ENCODE peak calls at places on chromosomes 4 and X, in four cellular contexts. One of them, this sample, is unnamed. For H3K4me1, the result is how much of the 10 kb centered on the place peaks cover.

GRCh38 chr4:24477919-24478318 is 106.4 kb downstream of the DHX15 start:
- DNase-seq in upper lobe of left lung: no peak
- DNase-seq in left lung: no peak
- DNase-seq in cardiac muscle cell: peak
- DNase-seq in this sample: no peak

GRCh38 chrX:103585421-103586313 is at the start of gene TCEAL4:
- DNase-seq in upper lobe of left lung: peak
- DNase-seq in left lung: peak
- DNase-seq in cardiac muscle cell: peak
- DNase-seq in this sample: no peak

GRCh38 chr4:177728361-177729152 is 286.3 kb upstream of the AGA start:
- DNase-seq in upper lobe of left lung: no peak
- DNase-seq in left lung: peak
- DNase-seq in cardiac muscle cell: no peak
- DNase-seq in this sample: peak

GRCh38 chr4:52942936-52943335 is 80.8 kb downstream of the RASL11B start:
- DNase-seq in upper lobe of left lung: no peak
- DNase-seq in left lung: no peak
- DNase-seq in cardiac muscle cell: no peak
- DNase-seq in this sample: no peak

GRCh38 chr4:69099910-69100309 is 3.6 kb downstream of the UGT2B7 start:
- DNase-seq in upper lobe of left lung: no peak
- DNase-seq in left lung: no peak
- DNase-seq in cardiac muscle cell: no peak
- DNase-seq in this sample: no peak

GRCh38 chr4:130183096-130183495 is 1087.1 kb downstream of the C4orf33 start:
- DNase-seq in upper lobe of left lung: no peak
- DNase-seq in left lung: no peak
- DNase-seq in cardiac muscle cell: no peak
- DNase-seq in this sample: no peak

GRCh38 chr4:172698256-172698655 is 470.4 kb upstream of the GALNT7 start:
- DNase-seq in upper lobe of left lung: no peak
- DNase-seq in left lung: no peak
- DNase-seq in cardiac muscle cell: no peak
- DNase-seq in this sample: no peak

GRCh38 chrX:115689931-115690330 is 129.0 kb downstream of the PLS3 start:
- DNase-seq in upper lobe of left lung: no peak
- DNase-seq in left lung: no peak
- DNase-seq in cardiac muscle cell: no peak
- DNase-seq in this sample: no peak

GRCh38 chrX:15751160-15751819 is 13.2 kb downstream of the CA5B start:
- DNase-seq in upper lobe of left lung: no peak
- DNase-seq in left lung: no peak
- DNase-seq in cardiac muscle cell: no peak
- DNase-seq in this sample: no peak

GRCh38 chr4:73674451-73674919 is 54.2 kb upstream of the RASSF6 start:
- DNase-seq in upper lobe of left lung: no peak
- DNase-seq in left lung: no peak
- DNase-seq in cardiac muscle cell: no peak
- DNase-seq in this sample: peak

GRCh38 chr4:46432923-46433322 is 43.0 kb upstream of the GABRA2 start:
- DNase-seq in upper lobe of left lung: no peak
- DNase-seq in left lung: no peak
- DNase-seq in cardiac muscle cell: no peak
- DNase-seq in this sample: no peak

GRCh38 chr4:156837625-156838345 is 133.8 kb downstream of the PDGFC start:
- DNase-seq in upper lobe of left lung: no peak
- DNase-seq in left lung: no peak
- DNase-seq in cardiac muscle cell: no peak
- DNase-seq in this sample: no peak

GRCh38 chr4:49032440-49033161 is 46.5 kb downstream of the CWH43 start:
- DNase-seq in upper lobe of left lung: no peak
- DNase-seq in left lung: no peak
- DNase-seq in cardiac muscle cell: no peak
- DNase-seq in this sample: no peak

GRCh38 chr4:188107931-188108843 is 1.2 kb downstream of the TRIML2 start:
- DNase-seq in upper lobe of left lung: no peak
- DNase-seq in left lung: no peak
- DNase-seq in cardiac muscle cell: no peak
- DNase-seq in this sample: no peak

GRCh38 chr4:177487977-177488376 is 45.7 kb upstream of the AGA start:
- DNase-seq in upper lobe of left lung: no peak
- DNase-seq in left lung: no peak
- DNase-seq in cardiac muscle cell: no peak
- DNase-seq in this sample: no peak

GRCh38 chrX:13223868-13224555 is 95.8 kb downstream of the ATXN3L start:
- DNase-seq in upper lobe of left lung: no peak
- DNase-seq in left lung: no peak
- DNase-seq in cardiac muscle cell: no peak
- DNase-seq in this sample: peak

GRCh38 chrX:32483534-32484136 is 727.7 kb downstream of the DMD start:
- DNase-seq in upper lobe of left lung: no peak
- DNase-seq in left lung: no peak
- DNase-seq in cardiac muscle cell: peak
- DNase-seq in this sample: no peak

GRCh38 chr4:87758278-87758677 is 41.1 kb upstream of the IBSP start:
- DNase-seq in upper lobe of left lung: no peak
- DNase-seq in left lung: no peak
- DNase-seq in cardiac muscle cell: no peak
- DNase-seq in this sample: no peak

GRCh38 chr4:11650801-11651596 is 222.3 kb upstream of the HS3ST1 start:
- DNase-seq in upper lobe of left lung: no peak
- DNase-seq in left lung: no peak
- DNase-seq in cardiac muscle cell: no peak
- DNase-seq in this sample: no peak

GRCh38 chr4:172818901-172819300 is 349.7 kb upstream of the GALNT7 start:
- DNase-seq in upper lobe of left lung: no peak
- DNase-seq in left lung: no peak
- DNase-seq in cardiac muscle cell: no peak
- DNase-seq in this sample: no peak

GRCh38 chr4:109977854-109978501 is 65.3 kb downstream of the EGF start:
- DNase-seq in upper lobe of left lung: no peak
- DNase-seq in left lung: no peak
- DNase-seq in cardiac muscle cell: peak
- DNase-seq in this sample: no peak

GRCh38 chrX:129760155-129760554 is 19.6 kb upstream of the SASH3 start:
- DNase-seq in upper lobe of left lung: no peak
- DNase-seq in left lung: no peak
- DNase-seq in cardiac muscle cell: no peak
- DNase-seq in this sample: no peak

GRCh38 chr4:144732584-144733130 is 86.7 kb downstream of the HHIP start:
- DNase-seq in upper lobe of left lung: no peak
- DNase-seq in left lung: no peak
- DNase-seq in cardiac muscle cell: no peak
- DNase-seq in this sample: no peak

GRCh38 chrX:77597090-77597489 is 149.9 kb downstream of the FGF16 start:
- DNase-seq in upper lobe of left lung: no peak
- DNase-seq in left lung: no peak
- DNase-seq in cardiac muscle cell: peak
- DNase-seq in this sample: no peak

GRCh38 chr4:150310159-150310895 is 232.1 kb downstream of the DCLK2 start:
- DNase-seq in upper lobe of left lung: no peak
- DNase-seq in left lung: no peak
- DNase-seq in cardiac muscle cell: peak
- DNase-seq in this sample: no peak

GRCh38 chr4:140098481-140099132 is 55.4 kb downstream of the MAML3 start:
- DNase-seq in upper lobe of left lung: no peak
- DNase-seq in left lung: no peak
- DNase-seq in cardiac muscle cell: no peak
- DNase-seq in this sample: no peak

GRCh38 chr4:140097572-140097971 is 56.4 kb downstream of the MAML3 start:
- DNase-seq in upper lobe of left lung: no peak
- DNase-seq in left lung: no peak
- DNase-seq in cardiac muscle cell: no peak
- DNase-seq in this sample: no peak

GRCh38 chr4:140096483-140096861 is 57.5 kb downstream of the MAML3 start:
- DNase-seq in upper lobe of left lung: no peak
- DNase-seq in left lung: no peak
- DNase-seq in cardiac muscle cell: no peak
- DNase-seq in this sample: no peak

GRCh38 chr4:140095694-140096482 is 58.1 kb downstream of the MAML3 start:
- DNase-seq in upper lobe of left lung: peak
- DNase-seq in left lung: no peak
- DNase-seq in cardiac muscle cell: peak
- DNase-seq in this sample: peak

DNA sequence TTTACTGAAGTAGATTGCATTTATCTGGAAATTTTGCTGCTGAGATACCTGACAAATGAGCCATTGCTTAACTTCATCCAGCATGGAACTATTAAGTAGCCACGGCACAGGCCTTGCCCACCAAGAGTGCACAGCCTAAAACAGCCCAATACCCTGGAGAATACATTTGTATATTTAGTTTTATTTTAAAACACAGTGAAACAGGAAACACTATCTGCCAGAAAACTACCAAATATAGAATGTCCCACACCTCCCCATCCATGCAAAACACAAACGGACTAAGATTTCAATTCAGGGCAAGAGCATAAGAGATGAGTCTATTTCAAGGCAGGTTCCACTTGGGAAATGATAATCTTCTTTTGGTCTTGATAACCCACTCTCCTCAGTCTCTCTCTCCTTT is 57.1 kb downstream of the MAML3 start:
- DNase-seq in upper lobe of left lung: no peak
- DNase-seq in left lung: no peak
- DNase-seq in cardiac muscle cell: no peak
- DNase-seq in this sample: no peak
- H3K4me1 ChIP-seq in upper lobe of left lung: half or more
- H3K4me1 ChIP-seq in left lung: half or more
- H3K4me1 ChIP-seq in cardiac muscle cell: half or more
- H3K4me1 ChIP-seq in this sample: under half

GRCh38 chr4:127251423-127251822 is 381.3 kb upstream of the INTU start:
- DNase-seq in upper lobe of left lung: no peak
- DNase-seq in left lung: no peak
- DNase-seq in cardiac muscle cell: no peak
- DNase-seq in this sample: no peak

GRCh38 chr4:127261476-127261875 is 371.3 kb upstream of the INTU start:
- DNase-seq in upper lobe of left lung: no peak
- DNase-seq in left lung: no peak
- DNase-seq in cardiac muscle cell: no peak
- DNase-seq in this sample: no peak

GRCh38 chr4:127250577-127250976 is 382.2 kb upstream of the INTU start:
- DNase-seq in upper lobe of left lung: no peak
- DNase-seq in left lung: no peak
- DNase-seq in cardiac muscle cell: no peak
- DNase-seq in this sample: no peak

GRCh38 chr4:127256500-127256899 is 376.3 kb upstream of the INTU start:
- DNase-seq in upper lobe of left lung: no peak
- DNase-seq in left lung: no peak
- DNase-seq in cardiac muscle cell: no peak
- DNase-seq in this sample: no peak
- H3K27ac ChIP-seq in upper lobe of left lung: no peak
- H3K27ac ChIP-seq in left lung: no peak
- H3K27ac ChIP-seq in cardiac muscle cell: no peak
- H3K27ac ChIP-seq in this sample: no peak

DNA sequence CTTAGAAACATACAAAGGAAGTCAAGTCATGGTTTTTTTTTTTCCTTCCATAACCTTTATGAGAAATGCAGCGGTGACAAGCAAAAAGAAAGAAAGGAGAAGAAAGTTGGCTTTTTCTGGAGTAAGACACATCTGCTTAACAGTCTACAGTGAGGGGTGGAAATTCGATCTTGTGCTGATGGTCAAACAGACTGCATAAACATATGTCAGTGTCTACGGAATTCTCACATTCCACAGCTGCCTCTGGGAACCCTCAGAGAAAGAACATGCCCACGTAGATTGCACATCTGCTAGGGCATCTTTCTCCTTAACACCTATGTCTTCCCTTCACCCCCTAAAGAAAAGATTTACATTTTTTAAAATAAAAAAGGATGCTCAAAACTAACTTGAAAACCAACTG is 54.5 kb downstream of the PROM1 start:
- DNase-seq in upper lobe of left lung: no peak
- DNase-seq in left lung: no peak
- DNase-seq in cardiac muscle cell: peak
- DNase-seq in this sample: no peak
- H3K4me1 ChIP-seq in upper lobe of left lung: under half
- H3K4me1 ChIP-seq in left lung: under half
- H3K4me1 ChIP-seq in cardiac muscle cell: under half
- H3K4me1 ChIP-seq in this sample: under half

GRCh38 chr4:80781436-80781835 is 249.1 kb upstream of the BMP3 start:
- DNase-seq in upper lobe of left lung: no peak
- DNase-seq in left lung: no peak
- DNase-seq in cardiac muscle cell: no peak
- DNase-seq in this sample: no peak
- H3K27ac ChIP-seq in upper lobe of left lung: no peak
- H3K27ac ChIP-seq in left lung: no peak
- H3K27ac ChIP-seq in cardiac muscle cell: no peak
- H3K27ac ChIP-seq in this sample: no peak

DNA sequence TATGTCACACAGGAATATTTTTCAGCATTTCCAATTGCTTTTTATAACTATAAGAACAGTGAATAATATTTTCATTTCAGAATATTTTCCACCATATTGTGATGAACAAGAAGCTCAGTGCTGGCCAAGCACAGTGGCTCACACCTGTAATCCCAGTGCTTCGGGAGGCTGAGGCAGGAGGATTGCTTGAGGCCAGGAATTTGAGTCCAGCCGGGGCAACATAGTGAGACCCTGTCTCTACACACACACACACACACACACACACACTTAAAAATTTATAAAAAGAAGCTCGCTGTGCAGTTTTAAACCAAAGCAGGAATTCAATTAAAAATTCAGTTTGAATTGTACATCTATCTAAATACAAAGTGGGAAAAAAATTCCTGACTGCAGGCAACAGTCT is 3.2 kb downstream of the ZFYVE28 start:
- DNase-seq in upper lobe of left lung: no peak
- DNase-seq in left lung: peak
- DNase-seq in cardiac muscle cell: no peak
- DNase-seq in this sample: no peak
- H3K4me1 ChIP-seq in upper lobe of left lung: half or more
- H3K4me1 ChIP-seq in left lung: half or more
- H3K4me1 ChIP-seq in cardiac muscle cell: under half
- H3K4me1 ChIP-seq in this sample: under half

GRCh38 chrX:154460326-154460725 is 2.2 kb downstream of the PLXNA3 start:
- DNase-seq in upper lobe of left lung: no peak
- DNase-seq in left lung: no peak
- DNase-seq in cardiac muscle cell: no peak
- DNase-seq in this sample: no peak
- H3K27ac ChIP-seq in upper lobe of left lung: no peak
- H3K27ac ChIP-seq in left lung: no peak
- H3K27ac ChIP-seq in cardiac muscle cell: no peak
- H3K27ac ChIP-seq in this sample: no peak

GRCh38 chr4:184439386-184439785 is 35.0 kb downstream of the IRF2 start:
- DNase-seq in upper lobe of left lung: no peak
- DNase-seq in left lung: no peak
- DNase-seq in cardiac muscle cell: no peak
- DNase-seq in this sample: no peak
- H3K4me1 ChIP-seq in upper lobe of left lung: under half
- H3K4me1 ChIP-seq in left lung: half or more
- H3K4me1 ChIP-seq in cardiac muscle cell: under half
- H3K4me1 ChIP-seq in this sample: under half

DNA sequence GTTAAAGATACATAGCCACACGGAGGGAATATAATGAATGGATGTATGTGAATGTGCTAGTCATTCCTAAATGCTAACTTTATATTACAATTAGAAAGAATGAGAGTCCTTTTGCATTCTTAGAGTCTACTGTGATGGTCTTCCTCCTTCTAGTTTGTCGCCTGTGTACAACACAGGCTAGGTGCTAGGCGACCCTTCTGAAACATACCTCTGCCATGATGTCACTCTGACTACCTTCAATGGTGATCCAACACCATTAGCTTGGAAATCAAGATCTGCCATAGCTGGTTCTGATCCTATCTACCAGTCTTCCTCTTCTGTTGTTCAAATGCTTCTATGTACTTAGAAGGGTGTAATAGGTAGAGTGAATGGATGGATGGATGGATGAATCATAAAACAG is 151.2 kb downstream of the MGST2 start:
- DNase-seq in upper lobe of left lung: no peak
- DNase-seq in left lung: no peak
- DNase-seq in cardiac muscle cell: no peak
- DNase-seq in this sample: no peak
- H3K27ac ChIP-seq in upper lobe of left lung: no peak
- H3K27ac ChIP-seq in left lung: no peak
- H3K27ac ChIP-seq in cardiac muscle cell: peak
- H3K27ac ChIP-seq in this sample: no peak